ENCODE peak calls at places on chromosomes 4 and X, in nine cellular contexts. A is left ventricle myocardium inferior, I is A549, H is colonic mucosa, K is MM.1S, S is uterus, P is IMR-90, V is tibial artery, Y is left lung. J is an unnamed sample. For H3K4me1, the result is how much of the 10 kb centered on the place peaks cover.

GRCh38 chr4:113801882-113802281 is 40.3 kb upstream of the CAMK2D start:
- DNase-seq in A (no peak), I (no peak), H (no peak), K (no peak), S (no peak), P (no peak), V (no peak), Y (no peak), J (no peak)

GRCh38 chr4:124940387-124940786 is 227.9 kb upstream of the ANKRD50 start:
- DNase-seq in A (no peak), I (no peak), H (no peak), K (no peak), S (no peak), P (peak), V (no peak), Y (no peak), J (peak)

GRCh38 chr4:162461952-162462351 is 298.2 kb upstream of the FSTL5 start:
- DNase-seq in A (no peak), I (no peak), H (no peak), K (peak), S (no peak), P (no peak), V (no peak), Y (no peak), J (no peak)

GRCh38 chr4:47913328-47913727 is 1.1 kb downstream of the NFXL1 start:
- DNase-seq in A (no peak), I (no peak), H (no peak), K (no peak), S (no peak), P (peak), V (no peak), Y (no peak), J (no peak)

GRCh38 chr4:73646117-73646516 is 25.9 kb upstream of the RASSF6 start:
- DNase-seq in A (no peak), I (no peak), H (no peak), K (no peak), S (no peak), P (no peak), V (no peak), Y (no peak), J (no peak)

GRCh38 chrX:31440546-31440945 is 368.7 kb upstream of the FTHL17 start:
- DNase-seq in A (no peak), I (no peak), H (no peak), K (no peak), S (no peak), P (peak), V (no peak), Y (no peak), J (no peak)

GRCh38 chrX:32873786-32874185 is 337.6 kb downstream of the DMD start:
- DNase-seq in A (no peak), I (no peak), H (no peak), K (no peak), S (no peak), P (no peak), V (no peak), Y (no peak), J (no peak)

GRCh38 chr4:156829194-156829593 is 142.4 kb downstream of the PDGFC start:
- DNase-seq in A (no peak), I (no peak), H (no peak), K (no peak), S (peak), P (peak), V (peak), Y (no peak), J (no peak)

GRCh38 chrX:7889138-7889537 is 38.1 kb downstream of the PNPLA4 start:
- DNase-seq in A (no peak), I (no peak), H (no peak), K (peak), S (no peak), P (no peak), V (no peak), Y (no peak), J (no peak)

GRCh38 chr4:105715692-105716278 is 7.2 kb downstream of the GSTCD start:
- DNase-seq in A (no peak), I (peak), H (no peak), K (peak), S (no peak), P (peak), V (no peak), Y (no peak), J (peak)

GRCh38 chrX:71068052-71068918 is at the start of gene SNX12:
- DNase-seq in A (peak), I (peak), H (peak), K (peak), S (peak), P (peak), V (peak), Y (peak), J (peak)

GRCh38 chrX:78123190-78123589 is 16.3 kb downstream of the TAF9B start:
- DNase-seq in A (no peak), I (no peak), H (no peak), K (no peak), S (no peak), P (peak), V (no peak), Y (no peak), J (no peak)

GRCh38 chrX:108001218-108001814 is 19.1 kb upstream of the TEX13B start:
- DNase-seq in A (no peak), I (peak), H (no peak), K (peak), S (no peak), P (peak), V (no peak), Y (no peak), J (peak)

GRCh38 chr4:36341936-36342335 is 60.5 kb downstream of the DTHD1 start:
- DNase-seq in A (no peak), I (no peak), H (no peak), K (no peak), S (no peak), P (no peak), V (no peak), Y (no peak), J (no peak)

GRCh38 chr4:128517096-128517738 is 229.6 kb upstream of the PGRMC2 start:
- DNase-seq in A (no peak), I (no peak), H (no peak), K (no peak), S (no peak), P (peak), V (no peak), Y (no peak), J (no peak)

GRCh38 chr4:189185810-189186432 is 754.8 kb upstream of the FRG1 start:
- DNase-seq in A (no peak), I (no peak), H (no peak), K (no peak), S (no peak), P (no peak), V (no peak), Y (no peak), J (peak)

GRCh38 chr4:71241467-71242401 is 97.1 kb upstream of the SLC4A4 start:
- DNase-seq in A (peak), I (no peak), H (no peak), K (no peak), S (no peak), P (peak), V (no peak), Y (peak), J (peak)

GRCh38 chr4:175035907-175036306 is 117.7 kb downstream of the ADAM29 start:
- DNase-seq in A (no peak), I (no peak), H (no peak), K (no peak), S (no peak), P (no peak), V (no peak), Y (no peak), J (no peak)

GRCh38 chr4:155758500-155759371 is at the start of gene GUCY1B1:
- DNase-seq in A (peak), I (peak), H (peak), K (peak), S (peak), P (peak), V (peak), Y (peak), J (peak)

GRCh38 chrX:24377195-24377594 is 16.8 kb downstream of the SUPT20HL1 start:
- DNase-seq in A (no peak), I (no peak), H (no peak), K (no peak), S (no peak), P (no peak), V (no peak), Y (no peak), J (no peak)
- H3K4me1 ChIP-seq in A (under half), I (under half), H (under half), K (under half), S (under half), P (under half), V (under half), Y (under half), J (under half)

DNA sequence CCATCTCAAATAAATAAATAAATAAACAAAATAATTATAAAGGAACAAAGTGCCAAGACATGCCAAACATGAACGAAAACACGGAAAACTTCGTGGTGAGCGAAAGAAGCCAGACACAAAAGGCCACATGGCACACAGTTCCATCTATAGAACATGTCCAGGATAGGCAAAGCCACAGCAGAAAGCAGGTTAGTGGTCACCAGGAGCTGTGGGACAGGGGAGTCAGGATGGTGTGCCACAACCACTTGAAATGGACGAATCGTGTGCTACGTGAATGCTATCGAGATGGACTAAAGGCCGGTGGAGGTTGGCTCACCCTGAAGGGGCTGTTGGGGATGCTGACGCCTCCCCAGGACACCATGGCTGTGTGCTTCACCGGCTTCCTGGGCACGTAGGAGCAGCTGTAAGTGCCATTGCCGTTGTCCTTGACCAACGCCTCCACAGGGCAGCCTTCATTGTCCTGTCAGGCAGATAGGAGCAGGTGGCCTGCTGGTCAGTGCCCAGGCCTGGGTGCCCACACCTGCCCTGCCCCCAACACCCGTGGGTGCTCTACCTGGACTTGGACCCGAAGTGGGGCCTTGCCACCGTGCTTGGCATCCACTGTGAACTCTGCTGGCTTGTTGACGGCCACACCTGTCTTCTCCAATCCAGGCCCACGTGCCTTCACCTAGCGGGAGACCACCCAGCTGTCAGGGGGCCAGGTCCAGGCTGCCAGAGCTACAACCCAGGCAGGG is 10.6 kb downstream of the FLNA start:
- DNase-seq in A (no peak), I (no peak), H (no peak), K (no peak), S (no peak), P (no peak), V (no peak), Y (no peak), J (no peak)
- H3K4me1 ChIP-seq in A (half or more), I (half or more), H (under half), K (under half), S (under half), P (under half), V (half or more), Y (under half), J (under half)

GRCh38 chr4:16032382-16032743 is 51.5 kb downstream of the PROM1 start:
- DNase-seq in A (no peak), I (no peak), H (no peak), K (no peak), S (no peak), P (no peak), V (no peak), Y (no peak), J (no peak)

GRCh38 chr4:16029329-16029728 is 54.5 kb downstream of the PROM1 start:
- DNase-seq in A (no peak), I (no peak), H (no peak), K (no peak), S (no peak), P (peak), V (no peak), Y (no peak), J (peak)

GRCh38 chr4:16032871-16033505 is 50.8 kb downstream of the PROM1 start:
- DNase-seq in A (no peak), I (no peak), H (no peak), K (no peak), S (no peak), P (peak), V (no peak), Y (no peak), J (no peak)

GRCh38 chr4:16029886-16030285 is 53.9 kb downstream of the PROM1 start:
- DNase-seq in A (no peak), I (no peak), H (no peak), K (no peak), S (no peak), P (no peak), V (no peak), Y (no peak), J (no peak)

GRCh38 chr4:16031554-16032381 is 52.1 kb downstream of the PROM1 start:
- DNase-seq in A (no peak), I (no peak), H (no peak), K (no peak), S (no peak), P (no peak), V (no peak), Y (no peak), J (no peak)
- H3K4me1 ChIP-seq in A (under half), I (under half), H (under half), K (under half), S (under half), P (under half), V (half or more), Y (under half), J (under half)

GRCh38 chr4:86960557-86960959 is 25.7 kb downstream of the AFF1 start:
- DNase-seq in A (no peak), I (no peak), H (no peak), K (no peak), S (no peak), P (peak), V (no peak), Y (no peak), J (peak)

GRCh38 chr4:86961605-86962295 is 26.9 kb downstream of the AFF1 start:
- DNase-seq in A (no peak), I (no peak), H (no peak), K (peak), S (no peak), P (peak), V (no peak), Y (no peak), J (peak)

GRCh38 chr4:86963697-86964096 is 28.9 kb downstream of the AFF1 start:
- DNase-seq in A (no peak), I (no peak), H (no peak), K (no peak), S (no peak), P (peak), V (no peak), Y (no peak), J (no peak)

GRCh38 chr4:86959588-86960500 is 25.0 kb downstream of the AFF1 start:
- DNase-seq in A (no peak), I (no peak), H (no peak), K (no peak), S (no peak), P (no peak), V (no peak), Y (no peak), J (no peak)

DNA sequence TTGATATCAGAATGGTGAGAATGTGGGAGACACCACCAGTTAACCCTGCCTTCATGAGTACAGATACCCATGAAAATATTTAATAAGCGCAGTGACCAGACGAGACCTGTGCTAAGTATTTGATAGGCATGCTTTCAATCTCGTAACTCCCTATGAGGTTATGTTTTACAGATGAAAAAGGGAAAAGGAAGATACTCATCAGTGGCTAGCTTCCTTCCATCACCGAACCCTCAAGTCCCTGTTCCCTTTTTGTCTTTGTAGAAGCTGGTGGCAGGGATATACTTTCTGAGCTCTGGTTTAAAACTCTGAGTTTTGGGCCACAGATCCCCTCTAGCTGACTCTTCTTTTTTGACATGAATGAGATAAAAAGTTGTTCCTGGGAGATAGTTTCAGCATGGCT is 26.3 kb downstream of the AFF1 start:
- DNase-seq in A (no peak), I (no peak), H (no peak), K (no peak), S (no peak), P (no peak), V (no peak), Y (no peak), J (no peak)
- H3K4me1 ChIP-seq in A (under half), I (half or more), H (under half), K (half or more), S (under half), P (under half), V (half or more), Y (half or more), J (half or more)

GRCh38 chr4:184463856-184464255 is 10.5 kb downstream of the IRF2 start:
- DNase-seq in A (no peak), I (no peak), H (no peak), K (no peak), S (no peak), P (no peak), V (no peak), Y (no peak), J (no peak)
- H3K4me1 ChIP-seq in A (half or more), I (under half), H (under half), K (under half), S (under half), P (under half), V (under half), Y (half or more), J (under half)

GRCh38 chr4:1493540-1494287 is 87.5 kb upstream of the NKX1-1 start:
- DNase-seq in A (no peak), I (no peak), H (no peak), K (no peak), S (no peak), P (no peak), V (peak), Y (peak), J (no peak)
- H3K4me1 ChIP-seq in A (under half), I (under half), H (under half), K (under half), S (under half), P (under half), V (under half), Y (under half), J (under half)

DNA sequence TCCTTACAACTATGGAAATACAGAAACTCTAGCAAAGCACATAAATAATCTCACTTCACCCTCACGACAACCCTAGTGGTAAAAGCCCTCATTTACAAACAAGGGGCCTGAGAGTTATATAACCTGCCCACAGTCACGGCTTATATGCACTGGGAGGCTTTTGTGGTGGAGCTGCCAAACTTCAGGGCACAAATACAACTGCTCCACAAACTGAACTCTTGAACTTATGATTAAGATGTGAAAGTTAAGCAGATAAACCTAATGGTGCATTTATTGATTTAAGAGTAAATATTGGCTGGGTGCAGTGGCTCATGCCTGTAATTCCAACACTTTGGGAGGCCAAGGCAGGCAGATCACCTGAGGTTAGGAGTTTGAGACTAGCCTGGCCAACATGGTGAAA is 19.0 kb downstream of the SLC2A9 start:
- DNase-seq in A (no peak), I (no peak), H (no peak), K (no peak), S (no peak), P (no peak), V (no peak), Y (no peak), J (no peak)
- H3K4me1 ChIP-seq in A (under half), I (under half), H (under half), K (under half), S (under half), P (under half), V (under half), Y (under half), J (under half)

GRCh38 chr4:183181081-183181480 is 82.0 kb downstream of the WWC2 start:
- DNase-seq in A (no peak), I (no peak), H (no peak), K (no peak), S (no peak), P (no peak), V (no peak), Y (no peak), J (no peak)
- H3K4me1 ChIP-seq in A (under half), I (under half), H (under half), K (under half), S (under half), P (under half), V (under half), Y (under half), J (under half)

J was measured in cardiac muscle cell.